ENCODE peak calls at places on chromosomes 13 and 19, in four cellular contexts. B, E, C and U are unnamed samples. For H3K9me3 and H3K27me3, the result is how much of the 10 kb centered on the place peaks cover.

GRCh38 chr13:104968876-104969275 is 1566.6 kb downstream of the EFNB2 start:
- DNase-seq in B (no peak), E (no peak), C (no peak), U (no peak)

GRCh38 chr19:15136234-15136954 is 29.2 kb downstream of the SYDE1 start:
- DNase-seq in B (peak), E (no peak), C (no peak), U (no peak)

GRCh38 chr13:77696006-77696862 is 1.3 kb upstream of the SLAIN1 start:
- DNase-seq in B (no peak), E (no peak), C (no peak), U (no peak)

GRCh38 chr13:95643471-95643813 is 1.1 kb downstream of the DZIP1 start:
- DNase-seq in B (no peak), E (no peak), C (peak), U (peak)

GRCh38 chr19:55016017-55016416 is 22.0 kb downstream of the GP6 start:
- DNase-seq in B (no peak), E (no peak), C (no peak), U (no peak)

GRCh38 chr19:18438331-18439024 is 545 bp upstream of the ISYNA1 start:
- DNase-seq in B (no peak), E (no peak), C (no peak), U (no peak)

GRCh38 chr19:37594982-37595382 is 306 bp downstream of the ZNF540 start:
- DNase-seq in B (peak), E (peak), C (peak), U (peak)

GRCh38 chr19:57058871-57059270 is 60.9 kb upstream of the USP29 start:
- DNase-seq in B (no peak), E (no peak), C (no peak), U (no peak)

GRCh38 chr13:39616087-39616694 is 13.2 kb upstream of the LHFPL6 start:
- DNase-seq in B (peak), E (peak), C (peak), U (peak)

GRCh38 chr13:31522431-31522830 is 216.9 kb upstream of the RXFP2 start:
- DNase-seq in B (no peak), E (no peak), C (no peak), U (no peak)

GRCh38 chr19:46205183-46205984 is 24.2 kb upstream of the IGFL1 start:
- DNase-seq in B (peak), E (no peak), C (no peak), U (no peak)

GRCh38 chr13:41564046-41564445 is 106.7 kb downstream of the RGCC start:
- DNase-seq in B (no peak), E (no peak), C (peak), U (no peak)

GRCh38 chr13:41613984-41614581 is 156.7 kb downstream of the RGCC start:
- DNase-seq in B (no peak), E (no peak), C (peak), U (peak)

GRCh38 chr19:35524181-35524838 is 3.8 kb downstream of the SBSN start:
- DNase-seq in B (no peak), E (no peak), C (no peak), U (no peak)

GRCh38 chr19:53130506-53130905 is 2.2 kb downstream of the ZNF415 start:
- DNase-seq in B (no peak), E (no peak), C (no peak), U (no peak)

GRCh38 chr19:43901395-43902390 is 33.4 kb downstream of the ZNF45 start:
- DNase-seq in B (peak), E (peak), C (peak), U (peak)

GRCh38 chr13:60363288-60363687 is 33.7 kb upstream of the TDRD3 start:
- DNase-seq in B (no peak), E (no peak), C (no peak), U (peak)

GRCh38 chr13:52599037-52599852 is 43.0 kb upstream of the HNRNPA1L2 start:
- DNase-seq in B (no peak), E (no peak), C (peak), U (peak)

GRCh38 chr13:73412933-73413332 is 354.1 kb downstream of the KLF5 start:
- DNase-seq in B (no peak), E (no peak), C (no peak), U (no peak)

GRCh38 chr19:5530701-5531100 is 37.1 kb downstream of the TINCR start:
- DNase-seq in B (no peak), E (no peak), C (no peak), U (no peak)

GRCh38 chr19:1425902-1426301 is 12.3 kb upstream of the RPS15 start:
- DNase-seq in B (no peak), E (no peak), C (no peak), U (no peak)

GRCh38 chr19:46080561-46080960 is 39.8 kb upstream of the IGFL4 start:
- DNase-seq in B (no peak), E (no peak), C (peak), U (peak)

GRCh38 chr13:35953537-35954206 is 177.5 kb downstream of the DCLK1 start:
- DNase-seq in B (peak), E (no peak), C (peak), U (peak)

GRCh38 chr19:1169921-1170885 is 3.9 kb downstream of the SBNO2 start:
- DNase-seq in B (no peak), E (no peak), C (peak), U (no peak)

GRCh38 chr13:57569981-57570380 is 61.6 kb upstream of the PCDH17 start:
- DNase-seq in B (no peak), E (no peak), C (peak), U (no peak)

GRCh38 chr13:108495686-108496363 is 133.6 kb upstream of the MYO16 start:
- DNase-seq in B (no peak), E (no peak), C (peak), U (peak)

GRCh38 chr19:5578094-5578846 is 10.5 kb upstream of the TINCR start:
- DNase-seq in B (peak), E (peak), C (no peak), U (peak)

GRCh38 chr13:113802090-113802531 is 43.1 kb downstream of the TMEM255B start:
- DNase-seq in B (no peak), E (peak), C (peak), U (peak)

GRCh38 chr13:97889803-97890202 is 63.7 kb upstream of the IPO5 start:
- DNase-seq in B (no peak), E (no peak), C (peak), U (no peak)

GRCh38 chr19:16482745-16483144 is 11.0 kb upstream of the EPS15L1 start:
- DNase-seq in B (no peak), E (no peak), C (no peak), U (no peak)

GRCh38 chr19:39038098-39038497 is 5.7 kb upstream of the FBXO27 start:
- DNase-seq in B (no peak), E (no peak), C (no peak), U (peak)

GRCh38 chr13:95341441-95341840 is 40.2 kb upstream of the ABCC4 start:
- DNase-seq in B (no peak), E (no peak), C (peak), U (no peak)

GRCh38 chr13:51453308-51453958 is 597 bp upstream of the INTS6 start:
- DNase-seq in B (peak), E (peak), C (no peak), U (no peak)

DNA sequence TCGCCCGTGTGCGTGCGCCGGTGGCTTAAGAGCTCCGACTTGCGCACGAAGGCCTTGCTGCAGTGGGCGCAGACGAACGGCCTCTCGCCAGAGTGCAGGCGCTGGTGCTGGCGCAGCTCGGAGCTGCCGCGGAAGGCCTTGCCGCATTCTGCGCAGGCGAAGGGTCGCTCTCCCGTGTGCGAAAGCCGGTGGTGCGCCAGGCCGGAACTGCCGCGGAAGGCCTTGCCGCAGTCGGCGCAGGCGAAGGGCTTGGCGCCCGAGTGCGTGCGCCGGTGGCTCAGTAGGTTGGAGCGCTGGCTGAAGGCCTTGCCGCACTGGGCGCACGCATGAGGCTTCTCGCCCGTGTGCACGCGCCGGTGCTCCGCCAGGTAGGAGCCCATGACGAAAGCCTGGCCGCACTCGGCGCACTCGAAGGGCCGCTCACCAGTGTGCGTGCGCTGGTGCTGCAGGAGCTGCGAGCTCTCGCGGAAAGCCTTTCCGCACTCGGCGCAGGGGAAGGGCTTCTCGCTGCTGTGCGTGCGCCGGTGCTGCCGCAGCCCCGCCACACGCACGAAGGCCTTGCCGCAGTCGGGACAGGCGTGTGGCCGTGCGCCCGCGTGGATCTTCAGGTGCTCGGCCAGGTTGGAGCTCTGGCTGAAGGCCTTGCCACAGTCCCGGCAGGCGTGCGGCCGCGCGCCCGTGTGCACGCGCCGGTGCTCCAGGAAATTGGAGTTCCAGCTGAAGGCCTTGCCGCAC is 3.1 kb upstream of the A1BG start:
- DNase-seq in B (no peak), E (peak), C (no peak), U (no peak)
- H3K4me3 ChIP-seq in B (no peak), E (peak), C (no peak), U (no peak)

GRCh38 chr13:55999709-56000108 is 1141.0 kb upstream of the PRR20A start:
- DNase-seq in B (no peak), E (no peak), C (no peak), U (no peak)
- H3K9me3 ChIP-seq in B (under half), E (under half), C (under half), U (under half)

DNA sequence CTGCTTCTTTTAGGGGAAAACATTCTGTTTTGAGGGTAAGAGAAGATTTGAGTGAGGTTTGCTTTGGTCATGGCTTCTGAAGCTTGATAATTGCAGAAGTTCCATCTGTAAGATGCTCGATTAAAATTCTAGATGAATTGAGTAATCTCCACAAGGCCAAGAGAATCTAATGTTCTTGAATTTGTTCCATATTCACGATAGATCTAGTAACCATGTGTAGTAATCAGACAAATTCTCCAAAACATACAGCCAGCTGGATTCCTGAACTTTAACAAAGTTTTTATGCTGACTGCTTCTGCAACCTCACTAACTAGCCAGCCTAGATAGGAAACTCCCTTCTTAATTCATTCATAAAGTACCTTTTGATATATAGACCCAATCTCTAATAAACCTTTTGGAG is 92.7 kb downstream of the COL4A2 start:
- DNase-seq in B (no peak), E (no peak), C (peak), U (no peak)
- H3K27me3 ChIP-seq in B (under half), E (under half), C (under half), U (under half)

DNA sequence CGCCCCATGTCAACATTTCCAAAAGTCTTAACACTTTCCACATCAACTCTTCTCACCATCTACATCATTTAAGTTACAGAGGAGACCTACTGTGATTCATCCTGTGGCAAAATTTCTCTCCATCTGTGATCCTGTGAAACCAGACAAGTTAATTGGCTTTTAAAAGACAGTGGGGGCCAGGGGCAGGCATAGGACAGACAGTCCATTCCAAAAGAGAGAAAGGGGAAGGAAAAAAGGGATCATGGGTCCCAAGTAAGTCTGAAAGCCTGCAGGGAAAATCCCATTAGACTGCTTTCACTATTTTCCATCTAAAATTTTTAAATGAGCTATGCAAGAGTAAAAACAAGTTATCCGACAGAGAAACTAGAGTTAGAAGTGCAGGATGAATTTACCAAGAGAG is 121.0 kb downstream of the MRPL57 start:
- DNase-seq in B (peak), E (no peak), C (no peak), U (no peak)
- H3K4me3 ChIP-seq in B (peak), E (peak), C (peak), U (peak)

DNA sequence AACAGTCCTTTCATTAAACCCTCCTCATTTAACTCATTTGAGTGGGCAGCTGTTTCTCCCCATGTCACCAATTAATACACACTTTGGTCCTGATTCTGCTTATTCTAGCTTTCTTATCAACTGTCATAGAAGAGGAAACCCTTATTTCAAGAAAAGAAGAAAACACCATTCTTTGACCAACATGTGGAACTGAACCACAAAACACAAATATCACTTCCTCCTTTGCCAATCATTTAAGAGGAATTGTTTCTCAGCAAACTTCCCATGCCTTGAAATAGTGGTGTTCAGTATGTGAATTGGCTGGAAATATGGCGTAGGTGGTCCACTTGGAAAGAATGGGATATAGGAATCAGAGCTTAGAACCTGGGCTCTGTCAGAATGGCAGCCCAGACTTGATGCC is 20.4 kb downstream of the MBD3L2B start:
- DNase-seq in B (no peak), E (no peak), C (no peak), U (no peak)
- H3K9me3 ChIP-seq in B (under half), E (under half), C (under half), U (under half)

DNA sequence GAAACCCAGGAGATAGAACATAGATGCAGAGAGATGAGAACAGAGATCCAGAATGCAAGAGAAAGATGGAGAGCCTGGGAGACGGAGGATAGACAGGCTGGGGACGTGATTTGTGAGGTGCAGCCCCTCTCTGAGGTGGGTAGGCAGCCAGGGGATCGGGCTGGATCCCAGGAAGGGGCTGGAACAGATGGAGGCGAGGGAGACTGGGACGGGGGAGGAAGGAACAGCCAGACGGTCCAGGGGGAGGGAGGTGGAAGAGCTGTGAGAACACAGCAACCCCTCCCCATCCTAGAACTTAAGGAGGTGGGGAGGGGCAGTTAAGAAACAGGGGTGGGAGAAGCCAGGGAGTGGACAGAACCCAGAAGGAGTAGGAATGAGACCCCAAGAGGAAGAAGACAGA is 3.1 kb downstream of the SLC17A7 start:
- DNase-seq in B (no peak), E (no peak), C (no peak), U (no peak)
- H3K27me3 ChIP-seq in B (under half), E (half or more), C (half or more), U (half or more)

GRCh38 chr19:50607874-50608785 is 31.6 kb downstream of the SYT3 start:
- DNase-seq in B (peak), E (peak), C (peak), U (peak)

GRCh38 chr19:50602089-50602422 is 33.8 kb upstream of the LRRC4B start:
- DNase-seq in B (no peak), E (no peak), C (no peak), U (no peak)

GRCh38 chr19:50602496-50602895 is 34.3 kb upstream of the LRRC4B start:
- DNase-seq in B (no peak), E (no peak), C (no peak), U (no peak)

GRCh38 chr19:50602935-50603334 is 34.7 kb upstream of the LRRC4B start:
- DNase-seq in B (no peak), E (no peak), C (no peak), U (no peak)

GRCh38 chr19:50607388-50607787 is 32.3 kb downstream of the SYT3 start:
- DNase-seq in B (no peak), E (no peak), C (no peak), U (no peak)
- H3K4me3 ChIP-seq in B (no peak), E (no peak), C (no peak), U (no peak)